ENCODE peak calls at places on chromosomes 6 and 20, in ten cellular contexts. One of them, this sample, is unnamed.

GRCh38 chr6:2085657-2086056 is 159.7 kb downstream of the GMDS start:
- DNase-seq in NCI-H2081: no peak
- DNase-seq in T1000: no peak
- DNase-seq in frontal cortex: no peak
- DNase-seq in fibroblast of the conjunctiva: no peak
- DNase-seq in hypothalamus: no peak
- DNase-seq in keratinocyte: no peak
- DNase-seq in IMR-90: no peak
- DNase-seq in activated effector memory CD4-positive, alpha-beta T cell treated with anti-CD3 and anti-CD28 coated beads, Interleukin-2, amount 50 U/mL, for 16 hours: no peak
- DNase-seq in AG04450: no peak
- DNase-seq in this sample: no peak

GRCh38 chr20:2585811-2586210 is 49.4 kb downstream of the TMC2 start:
- DNase-seq in NCI-H2081: no peak
- DNase-seq in T1000: no peak
- DNase-seq in frontal cortex: no peak
- DNase-seq in fibroblast of the conjunctiva: no peak
- DNase-seq in hypothalamus: no peak
- DNase-seq in keratinocyte: peak
- DNase-seq in IMR-90: peak
- DNase-seq in activated effector memory CD4-positive, alpha-beta T cell treated with anti-CD3 and anti-CD28 coated beads, Interleukin-2, amount 50 U/mL, for 16 hours: no peak
- DNase-seq in AG04450: peak
- DNase-seq in this sample: peak

GRCh38 chr6:33812669-33813068 is 8.9 kb upstream of the MLN start:
- DNase-seq in NCI-H2081: peak
- DNase-seq in T1000: peak
- DNase-seq in frontal cortex: peak
- DNase-seq in fibroblast of the conjunctiva: no peak
- DNase-seq in hypothalamus: no peak
- DNase-seq in keratinocyte: no peak
- DNase-seq in IMR-90: peak
- DNase-seq in activated effector memory CD4-positive, alpha-beta T cell treated with anti-CD3 and anti-CD28 coated beads, Interleukin-2, amount 50 U/mL, for 16 hours: peak
- DNase-seq in AG04450: no peak
- DNase-seq in this sample: peak

GRCh38 chr6:18725449-18725848 is 338.3 kb downstream of the RNF144B start:
- DNase-seq in NCI-H2081: no peak
- DNase-seq in T1000: no peak
- DNase-seq in frontal cortex: no peak
- DNase-seq in fibroblast of the conjunctiva: no peak
- DNase-seq in hypothalamus: no peak
- DNase-seq in keratinocyte: no peak
- DNase-seq in IMR-90: no peak
- DNase-seq in activated effector memory CD4-positive, alpha-beta T cell treated with anti-CD3 and anti-CD28 coated beads, Interleukin-2, amount 50 U/mL, for 16 hours: no peak
- DNase-seq in AG04450: no peak
- DNase-seq in this sample: no peak

GRCh38 chr20:51347871-51348270 is 194.6 kb downstream of the NFATC2 start:
- DNase-seq in NCI-H2081: no peak
- DNase-seq in T1000: no peak
- DNase-seq in frontal cortex: no peak
- DNase-seq in fibroblast of the conjunctiva: no peak
- DNase-seq in hypothalamus: no peak
- DNase-seq in keratinocyte: no peak
- DNase-seq in IMR-90: no peak
- DNase-seq in activated effector memory CD4-positive, alpha-beta T cell treated with anti-CD3 and anti-CD28 coated beads, Interleukin-2, amount 50 U/mL, for 16 hours: no peak
- DNase-seq in AG04450: no peak
- DNase-seq in this sample: no peak

GRCh38 chr6:117165921-117166499 is 99.3 kb upstream of the VGLL2 start:
- DNase-seq in NCI-H2081: no peak
- DNase-seq in T1000: no peak
- DNase-seq in frontal cortex: no peak
- DNase-seq in fibroblast of the conjunctiva: no peak
- DNase-seq in hypothalamus: no peak
- DNase-seq in keratinocyte: no peak
- DNase-seq in IMR-90: no peak
- DNase-seq in activated effector memory CD4-positive, alpha-beta T cell treated with anti-CD3 and anti-CD28 coated beads, Interleukin-2, amount 50 U/mL, for 16 hours: no peak
- DNase-seq in AG04450: no peak
- DNase-seq in this sample: no peak

GRCh38 chr20:14775778-14776177 is 438.4 kb upstream of the FLRT3 start:
- DNase-seq in NCI-H2081: no peak
- DNase-seq in T1000: peak
- DNase-seq in frontal cortex: no peak
- DNase-seq in fibroblast of the conjunctiva: peak
- DNase-seq in hypothalamus: no peak
- DNase-seq in keratinocyte: peak
- DNase-seq in IMR-90: no peak
- DNase-seq in activated effector memory CD4-positive, alpha-beta T cell treated with anti-CD3 and anti-CD28 coated beads, Interleukin-2, amount 50 U/mL, for 16 hours: no peak
- DNase-seq in AG04450: no peak
- DNase-seq in this sample: peak

GRCh38 chr20:37941332-37941731 is 38.4 kb downstream of the VSTM2L start:
- DNase-seq in NCI-H2081: no peak
- DNase-seq in T1000: no peak
- DNase-seq in frontal cortex: no peak
- DNase-seq in fibroblast of the conjunctiva: no peak
- DNase-seq in hypothalamus: no peak
- DNase-seq in keratinocyte: no peak
- DNase-seq in IMR-90: no peak
- DNase-seq in activated effector memory CD4-positive, alpha-beta T cell treated with anti-CD3 and anti-CD28 coated beads, Interleukin-2, amount 50 U/mL, for 16 hours: no peak
- DNase-seq in AG04450: no peak
- DNase-seq in this sample: no peak

GRCh38 chr6:104887350-104887749 is 27.6 kb upstream of the HACE1 start:
- DNase-seq in NCI-H2081: no peak
- DNase-seq in T1000: no peak
- DNase-seq in frontal cortex: no peak
- DNase-seq in fibroblast of the conjunctiva: no peak
- DNase-seq in hypothalamus: no peak
- DNase-seq in keratinocyte: no peak
- DNase-seq in IMR-90: peak
- DNase-seq in activated effector memory CD4-positive, alpha-beta T cell treated with anti-CD3 and anti-CD28 coated beads, Interleukin-2, amount 50 U/mL, for 16 hours: no peak
- DNase-seq in AG04450: peak
- DNase-seq in this sample: peak

GRCh38 chr6:40695750-40696415 is 108.7 kb upstream of the LRFN2 start:
- DNase-seq in NCI-H2081: peak
- DNase-seq in T1000: no peak
- DNase-seq in frontal cortex: no peak
- DNase-seq in fibroblast of the conjunctiva: no peak
- DNase-seq in hypothalamus: no peak
- DNase-seq in keratinocyte: no peak
- DNase-seq in IMR-90: no peak
- DNase-seq in activated effector memory CD4-positive, alpha-beta T cell treated with anti-CD3 and anti-CD28 coated beads, Interleukin-2, amount 50 U/mL, for 16 hours: no peak
- DNase-seq in AG04450: no peak
- DNase-seq in this sample: no peak

GRCh38 chr6:99492137-99492536 is 23.1 kb downstream of the USP45 start:
- DNase-seq in NCI-H2081: peak
- DNase-seq in T1000: no peak
- DNase-seq in frontal cortex: no peak
- DNase-seq in fibroblast of the conjunctiva: no peak
- DNase-seq in hypothalamus: no peak
- DNase-seq in keratinocyte: no peak
- DNase-seq in IMR-90: no peak
- DNase-seq in activated effector memory CD4-positive, alpha-beta T cell treated with anti-CD3 and anti-CD28 coated beads, Interleukin-2, amount 50 U/mL, for 16 hours: no peak
- DNase-seq in AG04450: no peak
- DNase-seq in this sample: no peak

GRCh38 chr6:154868143-154868594 is 126.9 kb upstream of the TIAM2 start:
- DNase-seq in NCI-H2081: peak
- DNase-seq in T1000: no peak
- DNase-seq in frontal cortex: peak
- DNase-seq in fibroblast of the conjunctiva: peak
- DNase-seq in hypothalamus: no peak
- DNase-seq in keratinocyte: no peak
- DNase-seq in IMR-90: peak
- DNase-seq in activated effector memory CD4-positive, alpha-beta T cell treated with anti-CD3 and anti-CD28 coated beads, Interleukin-2, amount 50 U/mL, for 16 hours: no peak
- DNase-seq in AG04450: peak
- DNase-seq in this sample: peak

GRCh38 chr6:127834136-127834535 is 66.7 kb downstream of the THEMIS start:
- DNase-seq in NCI-H2081: no peak
- DNase-seq in T1000: no peak
- DNase-seq in frontal cortex: no peak
- DNase-seq in fibroblast of the conjunctiva: no peak
- DNase-seq in hypothalamus: no peak
- DNase-seq in keratinocyte: no peak
- DNase-seq in IMR-90: no peak
- DNase-seq in activated effector memory CD4-positive, alpha-beta T cell treated with anti-CD3 and anti-CD28 coated beads, Interleukin-2, amount 50 U/mL, for 16 hours: no peak
- DNase-seq in AG04450: no peak
- DNase-seq in this sample: no peak

GRCh38 chr6:15439410-15440022 is 193.6 kb downstream of the JARID2 start:
- DNase-seq in NCI-H2081: no peak
- DNase-seq in T1000: no peak
- DNase-seq in frontal cortex: no peak
- DNase-seq in fibroblast of the conjunctiva: no peak
- DNase-seq in hypothalamus: no peak
- DNase-seq in keratinocyte: no peak
- DNase-seq in IMR-90: no peak
- DNase-seq in activated effector memory CD4-positive, alpha-beta T cell treated with anti-CD3 and anti-CD28 coated beads, Interleukin-2, amount 50 U/mL, for 16 hours: no peak
- DNase-seq in AG04450: no peak
- DNase-seq in this sample: peak

GRCh38 chr6:126180585-126180984 is 159.3 kb upstream of the CENPW start:
- DNase-seq in NCI-H2081: no peak
- DNase-seq in T1000: no peak
- DNase-seq in frontal cortex: no peak
- DNase-seq in fibroblast of the conjunctiva: peak
- DNase-seq in hypothalamus: no peak
- DNase-seq in keratinocyte: peak
- DNase-seq in IMR-90: peak
- DNase-seq in activated effector memory CD4-positive, alpha-beta T cell treated with anti-CD3 and anti-CD28 coated beads, Interleukin-2, amount 50 U/mL, for 16 hours: no peak
- DNase-seq in AG04450: peak
- DNase-seq in this sample: peak

GRCh38 chr20:47926731-47927130 is 141.4 kb upstream of the SULF2 start:
- DNase-seq in NCI-H2081: no peak
- DNase-seq in T1000: no peak
- DNase-seq in frontal cortex: no peak
- DNase-seq in fibroblast of the conjunctiva: no peak
- DNase-seq in hypothalamus: no peak
- DNase-seq in keratinocyte: no peak
- DNase-seq in IMR-90: no peak
- DNase-seq in activated effector memory CD4-positive, alpha-beta T cell treated with anti-CD3 and anti-CD28 coated beads, Interleukin-2, amount 50 U/mL, for 16 hours: no peak
- DNase-seq in AG04450: no peak
- DNase-seq in this sample: no peak

GRCh38 chr6:118930680-118931079 is 4.3 kb downstream of the MCM9 start:
- DNase-seq in NCI-H2081: no peak
- DNase-seq in T1000: no peak
- DNase-seq in frontal cortex: no peak
- DNase-seq in fibroblast of the conjunctiva: no peak
- DNase-seq in hypothalamus: no peak
- DNase-seq in keratinocyte: no peak
- DNase-seq in IMR-90: no peak
- DNase-seq in activated effector memory CD4-positive, alpha-beta T cell treated with anti-CD3 and anti-CD28 coated beads, Interleukin-2, amount 50 U/mL, for 16 hours: no peak
- DNase-seq in AG04450: no peak
- DNase-seq in this sample: no peak

GRCh38 chr20:44069203-44069931 is 117.6 kb downstream of the JPH2 start:
- DNase-seq in NCI-H2081: no peak
- DNase-seq in T1000: no peak
- DNase-seq in frontal cortex: no peak
- DNase-seq in fibroblast of the conjunctiva: no peak
- DNase-seq in hypothalamus: no peak
- DNase-seq in keratinocyte: no peak
- DNase-seq in IMR-90: no peak
- DNase-seq in activated effector memory CD4-positive, alpha-beta T cell treated with anti-CD3 and anti-CD28 coated beads, Interleukin-2, amount 50 U/mL, for 16 hours: peak
- DNase-seq in AG04450: no peak
- DNase-seq in this sample: no peak

GRCh38 chr20:63099426-63100267 is 92.9 kb upstream of the BHLHE23 start:
- DNase-seq in NCI-H2081: no peak
- DNase-seq in T1000: no peak
- DNase-seq in frontal cortex: no peak
- DNase-seq in fibroblast of the conjunctiva: no peak
- DNase-seq in hypothalamus: no peak
- DNase-seq in keratinocyte: no peak
- DNase-seq in IMR-90: no peak
- DNase-seq in activated effector memory CD4-positive, alpha-beta T cell treated with anti-CD3 and anti-CD28 coated beads, Interleukin-2, amount 50 U/mL, for 16 hours: peak
- DNase-seq in AG04450: no peak
- DNase-seq in this sample: no peak

GRCh38 chr6:15451738-15452137 is 205.9 kb downstream of the JARID2 start:
- DNase-seq in NCI-H2081: no peak
- DNase-seq in T1000: no peak
- DNase-seq in frontal cortex: no peak
- DNase-seq in fibroblast of the conjunctiva: no peak
- DNase-seq in hypothalamus: no peak
- DNase-seq in keratinocyte: no peak
- DNase-seq in IMR-90: no peak
- DNase-seq in activated effector memory CD4-positive, alpha-beta T cell treated with anti-CD3 and anti-CD28 coated beads, Interleukin-2, amount 50 U/mL, for 16 hours: no peak
- DNase-seq in AG04450: no peak
- DNase-seq in this sample: no peak

GRCh38 chr6:163263196-163263595 is 151.3 kb upstream of the QKI start:
- DNase-seq in NCI-H2081: no peak
- DNase-seq in T1000: no peak
- DNase-seq in frontal cortex: no peak
- DNase-seq in fibroblast of the conjunctiva: no peak
- DNase-seq in hypothalamus: peak
- DNase-seq in keratinocyte: no peak
- DNase-seq in IMR-90: no peak
- DNase-seq in activated effector memory CD4-positive, alpha-beta T cell treated with anti-CD3 and anti-CD28 coated beads, Interleukin-2, amount 50 U/mL, for 16 hours: no peak
- DNase-seq in AG04450: no peak
- DNase-seq in this sample: peak

GRCh38 chr6:106446983-106447382 is 86.5 kb downstream of the CRYBG1 start:
- DNase-seq in NCI-H2081: peak
- DNase-seq in T1000: no peak
- DNase-seq in frontal cortex: no peak
- DNase-seq in fibroblast of the conjunctiva: no peak
- DNase-seq in hypothalamus: no peak
- DNase-seq in keratinocyte: no peak
- DNase-seq in IMR-90: no peak
- DNase-seq in activated effector memory CD4-positive, alpha-beta T cell treated with anti-CD3 and anti-CD28 coated beads, Interleukin-2, amount 50 U/mL, for 16 hours: no peak
- DNase-seq in AG04450: no peak
- DNase-seq in this sample: no peak

GRCh38 chr6:106536863-106537262 is 92.4 kb downstream of the RTN4IP1 start:
- DNase-seq in NCI-H2081: no peak
- DNase-seq in T1000: no peak
- DNase-seq in frontal cortex: no peak
- DNase-seq in fibroblast of the conjunctiva: no peak
- DNase-seq in hypothalamus: no peak
- DNase-seq in keratinocyte: no peak
- DNase-seq in IMR-90: peak
- DNase-seq in activated effector memory CD4-positive, alpha-beta T cell treated with anti-CD3 and anti-CD28 coated beads, Interleukin-2, amount 50 U/mL, for 16 hours: no peak
- DNase-seq in AG04450: no peak
- DNase-seq in this sample: peak

GRCh38 chr6:7129360-7129759 is 21.6 kb downstream of the RREB1 start:
- DNase-seq in NCI-H2081: no peak
- DNase-seq in T1000: no peak
- DNase-seq in frontal cortex: no peak
- DNase-seq in fibroblast of the conjunctiva: no peak
- DNase-seq in hypothalamus: no peak
- DNase-seq in keratinocyte: peak
- DNase-seq in IMR-90: no peak
- DNase-seq in activated effector memory CD4-positive, alpha-beta T cell treated with anti-CD3 and anti-CD28 coated beads, Interleukin-2, amount 50 U/mL, for 16 hours: no peak
- DNase-seq in AG04450: no peak
- DNase-seq in this sample: no peak

GRCh38 chr6:151683381-151683780 is 124.1 kb upstream of the ESR1 start:
- DNase-seq in NCI-H2081: no peak
- DNase-seq in T1000: no peak
- DNase-seq in frontal cortex: no peak
- DNase-seq in fibroblast of the conjunctiva: no peak
- DNase-seq in hypothalamus: no peak
- DNase-seq in keratinocyte: no peak
- DNase-seq in IMR-90: no peak
- DNase-seq in activated effector memory CD4-positive, alpha-beta T cell treated with anti-CD3 and anti-CD28 coated beads, Interleukin-2, amount 50 U/mL, for 16 hours: no peak
- DNase-seq in AG04450: no peak
- DNase-seq in this sample: no peak

GRCh38 chr6:21522007-21522758 is 71.4 kb upstream of the SOX4 start:
- DNase-seq in NCI-H2081: peak
- DNase-seq in T1000: no peak
- DNase-seq in frontal cortex: no peak
- DNase-seq in fibroblast of the conjunctiva: no peak
- DNase-seq in hypothalamus: no peak
- DNase-seq in keratinocyte: no peak
- DNase-seq in IMR-90: no peak
- DNase-seq in activated effector memory CD4-positive, alpha-beta T cell treated with anti-CD3 and anti-CD28 coated beads, Interleukin-2, amount 50 U/mL, for 16 hours: no peak
- DNase-seq in AG04450: no peak
- DNase-seq in this sample: no peak